ENCODE peak calls at places on chromosomes 13 and 19, in five cellular contexts. O, H, A, G and J are unnamed samples.

GRCh38 chr19:41575998-41576397 is at the start of gene CEACAM21:
- DNase-seq in O (peak), H (no peak), A (no peak), G (no peak), J (no peak)

GRCh38 chr19:1268392-1269064 is 604 bp upstream of the CIRBP start:
- DNase-seq in O (peak), H (no peak), A (no peak), G (no peak), J (no peak)

GRCh38 chr19:39419003-39419402 is 6.5 kb downstream of the PLEKHG2 start:
- DNase-seq in O (no peak), H (no peak), A (no peak), G (no peak), J (no peak)

GRCh38 chr13:47829684-47830083 is 171.4 kb downstream of the SUCLA2 start:
- DNase-seq in O (no peak), H (no peak), A (no peak), G (no peak), J (no peak)

GRCh38 chr13:94858856-94859811 is 146.8 kb upstream of the SOX21 start:
- DNase-seq in O (peak), H (no peak), A (no peak), G (no peak), J (no peak)

GRCh38 chr13:94157705-94158218 is 321.7 kb downstream of the DCT start:
- DNase-seq in O (no peak), H (no peak), A (no peak), G (no peak), J (no peak)

GRCh38 chr19:14383898-14384669 is 2.8 kb downstream of the ADGRE5 start:
- DNase-seq in O (no peak), H (no peak), A (no peak), G (peak), J (no peak)

GRCh38 chr19:2594319-2594718 is 108.2 kb downstream of the GNG7 start:
- DNase-seq in O (no peak), H (no peak), A (no peak), G (no peak), J (no peak)

GRCh38 chr19:15323496-15324235 is 8.7 kb downstream of the BRD4 start:
- DNase-seq in O (peak), H (peak), A (no peak), G (no peak), J (no peak)

GRCh38 chr13:31114641-31115040 is 47.1 kb downstream of the HSPH1 start:
- DNase-seq in O (no peak), H (no peak), A (no peak), G (no peak), J (no peak)

GRCh38 chr13:30545320-30545719 is 72.4 kb upstream of the USPL1 start:
- DNase-seq in O (no peak), H (no peak), A (no peak), G (no peak), J (no peak)

GRCh38 chr19:41626877-41627276 is at the start of gene CEACAM4:
- DNase-seq in O (peak), H (no peak), A (no peak), G (no peak), J (no peak)

GRCh38 chr19:46746281-46746965 is at the start of gene STRN4:
- DNase-seq in O (no peak), H (no peak), A (peak), G (peak), J (no peak)

GRCh38 chr13:44967656-44968451 is 21.4 kb downstream of the NUFIP1 start:
- DNase-seq in O (no peak), H (no peak), A (no peak), G (no peak), J (no peak)

GRCh38 chr13:44271031-44271433 is 102.6 kb upstream of the SERP2 start:
- DNase-seq in O (no peak), H (no peak), A (no peak), G (no peak), J (no peak)

GRCh38 chr19:38952395-38953165 is 21.8 kb downstream of the MRPS12 start:
- DNase-seq in O (no peak), H (peak), A (no peak), G (no peak), J (no peak)

GRCh38 chr13:46728777-46729176 is 68.2 kb downstream of the ESD start:
- DNase-seq in O (no peak), H (no peak), A (no peak), G (no peak), J (peak)

GRCh38 chr19:46351241-46352041 is 4.6 kb downstream of the PPP5C start:
- DNase-seq in O (no peak), H (peak), A (no peak), G (no peak), J (no peak)

GRCh38 chr19:16051254-16052025 is 24.9 kb upstream of the TPM4 start:
- DNase-seq in O (no peak), H (no peak), A (no peak), G (peak), J (no peak)

GRCh38 chr19:7859766-7860165 is 14.4 kb downstream of the PRR36 start:
- DNase-seq in O (no peak), H (no peak), A (no peak), G (no peak), J (no peak)

GRCh38 chr13:99377641-99378040 is 70.4 kb upstream of the GPR183 start:
- DNase-seq in O (no peak), H (no peak), A (no peak), G (no peak), J (no peak)

GRCh38 chr13:53368948-53369347 is 340.3 kb downstream of the OLFM4 start:
- DNase-seq in O (no peak), H (no peak), A (no peak), G (no peak), J (no peak)

GRCh38 chr19:29545866-29546582 is 20.2 kb downstream of the VSTM2B start:
- DNase-seq in O (no peak), H (no peak), A (no peak), G (no peak), J (no peak)

GRCh38 chr13:105167385-105167784 is 1368.1 kb downstream of the EFNB2 start:
- DNase-seq in O (no peak), H (no peak), A (no peak), G (no peak), J (no peak)

GRCh38 chr13:39159971-39160370 is 121.7 kb downstream of the NHLRC3 start:
- DNase-seq in O (no peak), H (no peak), A (no peak), G (no peak), J (no peak)

GRCh38 chr13:41056996-41057711 is 4.2 kb upstream of the WBP4 start:
- DNase-seq in O (no peak), H (no peak), A (no peak), G (no peak), J (no peak)

GRCh38 chr19:33601583-33601982 is 20.2 kb upstream of the CHST8 start:
- DNase-seq in O (no peak), H (no peak), A (no peak), G (no peak), J (no peak)

GRCh38 chr19:20256606-20257005 is 89.6 kb downstream of the ZNF486 start:
- DNase-seq in O (no peak), H (no peak), A (no peak), G (no peak), J (no peak)

GRCh38 chr13:99590519-99591011 is 89.3 kb downstream of the TM9SF2 start:
- DNase-seq in O (peak), H (no peak), A (no peak), G (no peak), J (no peak)

GRCh38 chr19:36837525-36837901 is 674 bp downstream of the ZNF790 start:
- DNase-seq in O (no peak), H (no peak), A (no peak), G (no peak), J (no peak)
- H3K27ac ChIP-seq in O (peak), H (peak), A (peak), G (peak), J (no peak)

GRCh38 chr13:71285700-71286099 is 581.3 kb downstream of the DACH1 start:
- DNase-seq in O (no peak), H (no peak), A (no peak), G (no peak), J (no peak)

DNA sequence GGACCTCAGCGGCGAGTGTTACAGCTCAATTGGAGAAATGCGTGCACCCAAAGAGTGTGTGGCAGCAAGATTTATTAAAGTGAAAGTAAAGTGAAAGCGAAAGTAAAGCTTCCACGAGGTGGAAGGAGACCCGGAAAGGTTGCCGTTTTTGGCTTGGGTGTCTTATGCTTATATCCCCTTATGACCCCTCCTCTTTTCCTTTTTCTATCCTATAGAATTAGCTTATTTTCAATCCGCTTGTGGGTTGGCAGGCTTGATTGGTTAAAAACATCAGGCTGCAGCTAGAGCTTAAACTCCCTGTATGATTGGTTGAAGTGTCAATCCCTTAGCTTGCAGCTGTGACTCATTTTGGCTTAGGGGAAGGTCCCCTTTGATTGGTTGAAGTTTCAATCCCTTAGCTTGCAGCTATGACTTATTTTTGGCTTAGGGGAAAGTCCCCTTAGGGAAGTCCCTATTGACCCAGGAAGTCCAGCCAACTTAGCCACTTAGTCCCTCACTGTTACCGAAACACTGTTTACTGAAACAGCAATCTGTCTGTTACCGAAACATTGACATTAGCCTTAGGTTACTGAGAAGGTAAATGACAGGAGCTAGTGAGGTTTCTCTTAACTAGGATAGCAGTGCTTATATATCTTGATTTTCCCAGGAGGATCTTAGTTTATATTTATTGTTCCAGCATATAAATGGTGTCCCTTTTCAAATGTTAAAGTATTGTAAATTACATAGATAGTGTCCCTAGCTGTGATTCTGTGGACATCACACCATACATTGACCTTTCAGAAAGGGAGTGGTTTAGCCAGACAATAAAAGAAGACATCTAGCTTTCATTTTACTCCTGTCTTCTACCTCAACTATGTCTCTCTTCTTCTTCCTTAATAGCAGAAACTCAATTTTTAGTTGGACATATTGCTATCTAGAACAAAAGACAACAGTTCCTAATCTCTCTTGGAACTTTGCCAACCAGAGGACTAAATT is 575.8 kb downstream of the DACH1 start:
- DNase-seq in O (peak), H (peak), A (no peak), G (peak), J (no peak)
- H3K27ac ChIP-seq in O (peak), H (no peak), A (no peak), G (peak), J (no peak)

DNA sequence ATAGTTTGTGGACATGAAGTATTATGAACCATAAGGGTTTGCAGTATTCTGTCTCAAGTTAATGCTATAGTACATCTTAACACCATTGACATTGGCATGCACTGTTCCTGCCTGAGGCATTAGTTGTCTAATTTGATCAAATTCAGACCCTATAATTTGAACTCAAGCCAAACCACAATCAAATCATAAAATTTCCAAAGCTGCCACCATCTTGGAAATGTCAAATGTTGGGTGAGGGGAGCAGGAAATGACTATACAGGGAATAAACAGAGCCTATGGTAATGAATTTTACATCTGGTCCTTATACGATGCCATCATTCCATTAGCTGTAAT is 257.9 kb downstream of the SPRY2 start:
- DNase-seq in O (no peak), H (no peak), A (no peak), G (no peak), J (no peak)
- H3K27ac ChIP-seq in O (no peak), H (no peak), A (peak), G (no peak), J (no peak)

DNA sequence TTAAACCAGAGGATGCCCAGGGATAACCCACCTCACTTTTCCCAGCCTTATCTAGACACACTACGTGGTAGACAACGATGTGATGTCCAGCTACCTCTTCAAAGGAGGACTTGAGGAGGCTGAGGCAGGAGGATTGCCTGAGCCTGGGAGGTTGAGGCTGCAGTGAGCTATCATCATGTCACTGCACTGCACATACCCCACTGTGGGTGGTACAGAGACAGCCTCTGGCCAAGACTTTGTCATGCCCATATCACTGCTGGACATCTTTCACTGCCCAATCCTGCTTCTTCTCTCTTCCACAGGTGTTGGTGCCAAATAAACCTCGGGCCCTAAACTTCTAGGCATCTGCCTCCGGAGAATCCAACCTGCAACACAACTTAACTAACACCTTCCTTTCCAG is 85.8 kb downstream of the FAM216B start:
- DNase-seq in O (no peak), H (no peak), A (no peak), G (no peak), J (no peak)
- H3K27ac ChIP-seq in O (no peak), H (no peak), A (no peak), G (no peak), J (no peak)

DNA sequence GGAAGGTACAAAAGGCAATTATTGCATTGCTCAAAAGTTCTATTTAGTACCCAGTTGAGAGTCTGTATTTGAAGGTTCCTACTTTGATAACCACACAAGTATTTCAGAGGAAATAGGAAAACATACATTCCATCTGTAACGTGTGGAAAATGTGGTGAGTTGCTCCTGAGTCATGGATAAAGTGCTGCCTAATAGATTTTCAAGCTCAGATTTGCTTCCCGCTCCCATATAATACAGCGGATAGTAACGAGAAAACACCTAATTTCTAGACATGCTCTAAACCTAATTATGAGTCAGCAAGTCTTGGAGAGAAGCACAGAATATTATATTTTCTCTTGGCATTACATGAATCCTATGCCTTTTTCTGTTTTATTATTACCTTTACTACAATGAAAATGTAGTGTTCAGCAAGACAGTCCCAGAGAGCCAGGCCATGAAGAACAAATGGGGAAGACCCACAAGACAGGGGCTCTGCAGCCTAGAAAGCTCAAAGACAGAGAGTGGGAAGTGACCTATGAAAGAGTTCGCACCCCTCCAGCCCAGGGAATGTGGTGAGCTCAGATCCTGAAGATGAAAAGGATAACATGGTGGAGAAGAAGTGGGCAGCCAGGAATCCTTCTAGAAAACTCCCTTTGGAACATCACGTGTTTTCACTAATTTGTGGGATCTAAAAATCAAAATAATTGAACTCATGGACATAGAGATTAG is 116.1 kb downstream of the STARD13 start:
- DNase-seq in O (no peak), H (peak), A (no peak), G (no peak), J (no peak)
- H3K27ac ChIP-seq in O (no peak), H (peak), A (peak), G (no peak), J (no peak)